ENCODE peak calls at places on chromosome 7, in five cellular contexts. T is A549, Q is GM12878, R is K562, C is HepG2. K is an unnamed sample.

GRCh38 chr7:5533821-5534367 is 110.3 kb upstream of the TNRC18 start:
- DNase-seq in T (no peak), Q (no peak), R (no peak), C (peak; percentile 73), K (no peak)

GRCh38 chr7:103934508-103934907 is 55.0 kb downstream of the RELN start:
- DNase-seq in T (no peak), Q (no peak), R (no peak), C (no peak), K (no peak)

GRCh38 chr7:127690806-127691205 is 38.8 kb downstream of the SND1 start:
- DNase-seq in T (no peak), Q (no peak), R (no peak), C (no peak), K (no peak)

GRCh38 chr7:4267326-4268039 is 414.6 kb upstream of the FOXK1 start:
- DNase-seq in T (no peak), Q (no peak), R (no peak), C (no peak), K (no peak)

GRCh38 chr7:80634505-80634904 is 3.9 kb upstream of the CD36 start:
- DNase-seq in T (no peak), Q (no peak), R (no peak), C (peak; percentile 74), K (no peak)

GRCh38 chr7:77982926-77983550 is 184.5 kb downstream of the PHTF2 start:
- DNase-seq in T (no peak), Q (no peak), R (no peak), C (no peak), K (no peak)

GRCh38 chr7:5345671-5346070 is 62.9 kb downstream of the SLC29A4 start:
- DNase-seq in T (no peak), Q (no peak), R (no peak), C (no peak), K (no peak)

GRCh38 chr7:2109936-2110585 is 122.7 kb downstream of the MAD1L1 start:
- DNase-seq in T (peak; percentile 87), Q (peak; percentile 36), R (peak; percentile 85), C (peak; percentile 70), K (no peak)

GRCh38 chr7:84372155-84372621 is 177.6 kb upstream of the SEMA3A start:
- DNase-seq in T (no peak), Q (no peak), R (no peak), C (no peak), K (no peak)

GRCh38 chr7:45255187-45255586 is 97.6 kb downstream of the RAMP3 start:
- DNase-seq in T (no peak), Q (no peak), R (no peak), C (no peak), K (no peak)

GRCh38 chr7:108077714-108078113 is 52.4 kb downstream of the LAMB4 start:
- DNase-seq in T (no peak), Q (no peak), R (no peak), C (no peak), K (no peak)

GRCh38 chr7:18895456-18895855 is 222.0 kb downstream of the TWIST1 start:
- DNase-seq in T (peak; percentile 3), Q (no peak), R (no peak), C (no peak), K (no peak)

GRCh38 chr7:32204361-32205018 is 134.3 kb upstream of the PDE1C start:
- DNase-seq in T (peak; percentile 79), Q (peak; percentile 5), R (no peak), C (peak; percentile 65), K (peak; percentile 65)

GRCh38 chr7:66790219-66790618 is 49.7 kb downstream of the RABGEF1 start:
- DNase-seq in T (no peak), Q (no peak), R (no peak), C (no peak), K (no peak)

GRCh38 chr7:7099584-7100014 is 82.7 kb upstream of the C1GALT1 start:
- DNase-seq in T (peak; percentile 28), Q (no peak), R (peak; percentile 71), C (peak; percentile 95), K (peak; percentile 84)

GRCh38 chr7:364536-364935 is 74.6 kb downstream of the FOXL3 start:
- DNase-seq in T (no peak), Q (no peak), R (no peak), C (no peak), K (no peak)

GRCh38 chr7:362416-363096 is 72.6 kb downstream of the FOXL3 start:
- DNase-seq in T (no peak), Q (no peak), R (no peak), C (no peak), K (no peak)

GRCh38 chr7:365593-365992 is 75.6 kb downstream of the FOXL3 start:
- DNase-seq in T (no peak), Q (no peak), R (no peak), C (no peak), K (no peak)

GRCh38 chr7:361680-362415 is 71.9 kb downstream of the FOXL3 start:
- DNase-seq in T (no peak), Q (no peak), R (no peak), C (no peak), K (no peak)

DNA sequence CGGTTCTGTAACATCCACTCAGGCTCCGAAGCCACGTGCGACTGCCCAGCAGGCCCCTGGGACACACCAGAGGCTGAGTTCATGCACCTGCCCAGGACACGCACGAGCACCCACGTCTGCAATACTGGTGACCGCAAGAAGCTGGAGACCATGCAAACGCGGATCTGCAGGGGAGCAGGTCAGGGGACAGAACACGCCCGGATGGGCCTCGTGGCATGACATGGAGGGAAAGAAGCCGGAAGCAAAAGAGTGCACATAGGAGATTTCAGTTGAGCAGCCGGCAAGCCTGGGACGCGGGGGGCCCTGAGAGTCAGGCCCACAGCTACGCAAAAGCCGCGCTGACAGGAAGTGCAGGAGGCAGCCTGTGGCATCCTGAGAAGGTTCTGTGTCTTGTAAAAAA is 73.7 kb downstream of the FOXL3 start:
- DNase-seq in T (no peak), Q (no peak), R (no peak), C (no peak), K (no peak)
- TF ChIP-seq ESRRA in T (no peak), Q (no peak), R (no peak), C (no peak), K (no peak)

DNA sequence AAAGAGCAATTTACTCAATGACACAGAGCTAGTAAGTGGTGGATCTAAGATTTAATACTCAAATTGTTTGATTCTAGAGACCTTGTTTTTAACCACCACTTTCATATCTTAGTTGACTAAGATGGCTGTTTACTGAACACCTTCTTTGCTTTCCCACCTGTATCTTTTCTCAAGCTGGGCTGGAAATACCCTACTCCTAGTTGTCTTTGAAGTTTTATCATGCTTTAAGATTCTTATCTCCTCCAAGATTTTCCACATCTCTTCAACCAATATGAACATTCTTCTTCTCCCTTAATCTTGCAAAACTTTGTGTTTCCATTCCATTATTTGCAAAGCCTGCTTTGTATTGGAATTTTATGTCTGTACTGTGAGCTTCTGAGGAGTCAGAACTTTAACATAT is 157.9 kb downstream of the NXPH1 start:
- DNase-seq in T (no peak), Q (no peak), R (no peak), C (no peak), K (no peak)
- TF ChIP-seq ESRRA in T (no peak), Q (no peak), R (no peak), C (no peak), K (no peak)

DNA sequence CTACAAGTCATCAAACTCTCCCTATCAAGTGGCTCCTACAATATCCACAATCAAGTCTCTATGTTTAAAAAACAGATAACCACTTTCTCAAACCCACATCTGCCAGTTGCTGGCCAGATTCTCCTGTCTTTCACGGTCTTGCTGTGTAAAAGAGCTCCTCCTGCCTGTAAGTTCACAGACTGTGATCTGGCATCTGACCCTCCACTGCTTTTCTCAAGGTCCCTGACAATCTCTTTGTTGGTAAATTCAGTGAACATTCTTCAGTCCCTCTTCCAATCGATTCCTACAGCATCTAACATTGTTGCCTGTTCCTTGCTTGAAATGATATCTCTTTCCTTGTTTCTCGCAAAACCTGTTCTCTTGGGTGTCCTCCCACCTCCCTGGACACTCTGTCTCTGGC is 18.5 kb upstream of the LMOD2 start:
- DNase-seq in T (no peak), Q (no peak), R (no peak), C (no peak), K (no peak)
- TF ChIP-seq ESRRA in T (no peak), Q (no peak), R (no peak), C (no peak), K (no peak)

DNA sequence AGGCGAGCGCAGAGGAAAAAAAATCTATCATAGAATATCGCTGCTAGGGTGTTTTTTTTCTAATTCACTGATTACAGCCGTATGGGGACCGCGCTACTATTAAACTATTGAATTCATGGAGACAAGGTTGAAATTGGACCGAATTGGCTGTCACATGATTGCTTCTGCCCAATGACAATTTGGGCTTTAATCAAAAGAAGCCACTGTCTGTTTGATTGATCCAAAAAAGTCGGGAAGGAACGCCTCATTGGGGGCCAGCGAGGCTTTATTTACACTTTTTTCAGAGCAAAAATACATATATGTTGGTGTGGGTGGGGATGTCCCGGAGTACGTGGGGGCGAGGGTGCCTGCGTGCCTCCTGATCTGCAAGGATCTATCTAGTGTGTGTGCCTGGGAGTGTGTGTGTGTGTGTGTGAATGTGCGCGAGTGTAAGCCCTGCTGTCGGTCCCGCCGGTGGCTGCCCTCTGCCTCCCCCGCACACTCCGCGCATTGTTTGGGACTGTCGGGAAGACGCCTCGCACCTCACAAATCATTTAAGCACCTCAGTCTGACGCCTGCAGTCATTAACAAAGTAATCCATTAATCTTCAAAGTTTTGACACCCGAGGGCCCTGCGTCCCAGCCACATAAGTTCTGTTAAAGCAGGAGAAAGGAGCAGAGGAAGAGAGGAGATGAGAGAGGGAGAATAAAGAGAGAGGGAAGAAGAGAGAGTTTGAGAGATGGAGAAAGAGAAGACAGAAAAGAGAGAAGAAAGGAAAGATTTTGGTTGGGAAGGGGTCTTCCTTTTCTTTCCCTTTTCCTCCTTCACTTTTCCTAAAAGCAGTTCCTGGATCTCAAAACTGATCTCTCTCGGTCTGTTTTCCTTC is at the start of gene HOXA2:
- DNase-seq in T (no peak), Q (no peak), R (no peak), C (no peak), K (no peak)
- TF ChIP-seq ESRRA in T (no peak), Q (no peak), R (no peak), C (no peak), K (no peak)

GRCh38 chr7:111362660-111363059 is 199.6 kb downstream of the IMMP2L start:
- DNase-seq in T (no peak), Q (no peak), R (no peak), C (no peak), K (no peak)
- TF ChIP-seq ESRRA in T (no peak), Q (no peak), R (no peak), C (no peak), K (no peak)

DNA sequence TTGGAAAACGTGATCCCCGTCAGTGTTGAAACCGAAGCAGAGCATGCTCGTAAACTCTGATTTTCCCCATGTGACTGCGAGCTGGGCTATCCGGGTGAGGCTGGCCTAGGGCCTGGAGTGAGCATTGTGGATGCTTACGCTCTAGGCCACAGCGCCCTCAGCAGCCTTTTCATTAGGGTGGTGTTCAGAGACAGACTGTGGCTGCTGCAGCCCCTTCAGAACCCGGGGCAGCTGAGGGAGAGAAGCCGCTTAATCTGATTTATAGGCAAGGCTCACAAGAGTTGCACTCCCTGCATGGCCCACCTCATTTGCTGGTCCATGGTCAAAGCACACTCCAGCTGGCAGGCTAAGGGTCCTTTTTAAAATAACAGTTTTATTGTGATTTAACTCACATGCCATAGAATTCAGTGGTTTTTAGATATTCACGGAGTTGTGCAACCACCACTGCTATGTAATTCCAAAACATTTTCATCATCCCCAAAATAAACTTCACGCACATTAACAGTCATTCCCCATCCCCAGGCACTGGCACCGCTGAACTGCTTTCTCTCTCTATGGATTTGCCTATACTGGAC is 72.5 kb downstream of the SYPL1 start:
- DNase-seq in T (no peak), Q (no peak), R (no peak), C (no peak), K (peak; percentile 65)
- TF ChIP-seq ESRRA in T (no peak), Q (no peak), R (no peak), C (no peak), K (no peak)

GRCh38 chr7:29431686-29432085 is 131.9 kb upstream of the PRR15 start:
- DNase-seq in T (no peak), Q (no peak), R (no peak), C (no peak), K (no peak)
- TF ChIP-seq ESRRA in T (no peak), Q (no peak), R (no peak), C (no peak), K (no peak)

K was measured in WTC11.